ENCODE peak calls at places on chromosomes 1 and 21, in eight cellular contexts. J is PC-3, F is kidney, B is stomach, K is hepatocyte, Z is right atrium auricular region, A is IMR-90, D is left lung. X is an unnamed sample.

GRCh38 chr1:51214615-51215131 is 21.4 kb upstream of the RNF11 start:
- DNase-seq in J (peak; percentile 88), A (peak; percentile 87), B (no peak), F (no peak), Z (no peak), K (peak; percentile 23), D (no peak), X (peak; percentile 49)

GRCh38 chr1:217003355-217003754 is 280.1 kb upstream of the ESRRG start:
- DNase-seq in K (no peak), F (no peak), J (no peak), D (no peak), A (no peak), Z (no peak), B (no peak), X (no peak)

GRCh38 chr1:84538599-84538998 is 32.2 kb upstream of the GNG5 start:
- DNase-seq in J (no peak), Z (no peak), A (no peak), K (no peak), D (no peak), B (no peak), F (no peak), X (peak; percentile 14)

GRCh38 chr1:230199034-230199433 is 132.0 kb downstream of the GALNT2 start:
- DNase-seq in D (no peak), Z (no peak), F (no peak), K (no peak), A (no peak), B (peak; percentile 24), J (no peak), X (no peak)

GRCh38 chr1:183544598-183545297 is 45.5 kb downstream of the NCF2 start:
- DNase-seq in Z (no peak), K (peak; percentile 62), A (no peak), D (no peak), F (peak; percentile 84), J (no peak), B (peak; percentile 46), X (no peak)

GRCh38 chr1:66176828-66177227 is 357.1 kb upstream of the SGIP1 start:
- DNase-seq in K (no peak), Z (no peak), A (no peak), F (no peak), J (no peak), D (no peak), B (no peak), X (no peak)

GRCh38 chr21:44735821-44736220 is 24.4 kb upstream of the TSPEAR start:
- DNase-seq in A (no peak), B (no peak), K (no peak), F (no peak), D (no peak), Z (no peak), J (no peak), X (no peak)

GRCh38 chr21:46554431-46555224 is 50.3 kb downstream of the S100B start:
- DNase-seq in K (no peak), J (no peak), Z (no peak), F (no peak), D (no peak), B (peak; percentile 25), A (no peak), X (no peak)

GRCh38 chr21:15653710-15654109 is 76.1 kb upstream of the USP25 start:
- DNase-seq in F (no peak), Z (no peak), B (no peak), K (no peak), J (no peak), A (no peak), D (no peak), X (no peak)

GRCh38 chr1:102174259-102174863 is 177.6 kb upstream of the OLFM3 start:
- DNase-seq in F (no peak), J (peak; percentile 51), D (no peak), A (no peak), Z (no peak), B (no peak), K (peak; percentile 39), X (peak; percentile 40)

GRCh38 chr1:16081636-16082035 is 8.2 kb upstream of the FAM131C start:
- DNase-seq in D (no peak), B (no peak), Z (no peak), F (no peak), K (no peak), A (no peak), J (no peak), X (no peak)

GRCh38 chr1:16080422-16081150 is 7.1 kb upstream of the FAM131C start:
- DNase-seq in D (no peak), B (peak; percentile 68), K (no peak), F (no peak), A (no peak), Z (no peak), J (no peak), X (no peak)

GRCh38 chr1:16085521-16085920 is 12.1 kb upstream of the FAM131C start:
- DNase-seq in Z (no peak), F (no peak), K (no peak), A (no peak), D (no peak), J (no peak), B (no peak), X (no peak)

GRCh38 chr1:16083486-16083885 is 10.0 kb upstream of the FAM131C start:
- DNase-seq in Z (no peak), A (no peak), D (no peak), F (peak; percentile 70), K (no peak), J (no peak), B (no peak), X (no peak)

DNA sequence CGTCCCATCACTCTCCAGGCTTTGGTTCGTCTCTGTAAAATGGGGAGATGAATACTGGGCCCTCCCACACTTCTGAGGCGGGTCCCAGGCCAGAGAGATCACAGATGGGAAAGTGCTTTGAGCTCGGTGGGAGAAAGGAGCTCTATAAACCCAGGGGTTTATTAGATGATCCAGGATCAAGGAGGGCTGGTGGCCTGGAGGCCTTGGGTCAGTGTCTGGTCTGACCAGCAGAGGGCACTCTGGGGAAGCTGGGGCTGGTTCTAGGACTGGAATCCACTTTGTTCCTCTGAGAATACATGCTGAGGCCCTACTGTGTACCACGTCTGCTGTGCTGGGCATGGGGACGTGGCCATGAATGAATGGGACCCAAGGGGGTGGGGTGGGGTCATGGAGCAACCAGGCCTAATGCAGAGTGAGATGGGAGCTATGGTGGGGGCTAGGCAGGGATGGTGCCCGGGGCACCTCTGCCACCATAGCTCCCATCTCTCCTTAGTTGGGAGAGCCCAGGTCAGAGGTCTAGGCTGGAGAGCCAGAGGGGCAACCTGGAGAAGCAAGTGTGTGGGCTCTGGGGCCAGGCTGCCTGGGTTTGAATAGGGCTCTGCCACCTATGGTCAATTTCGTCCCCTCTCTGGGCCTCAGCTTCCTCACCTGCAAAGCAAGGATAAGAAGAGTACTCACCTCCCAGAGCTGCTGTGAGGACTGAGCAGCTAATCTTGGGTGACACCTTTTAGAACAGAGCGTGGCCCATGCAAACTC is 9.0 kb upstream of the FAM131C start:
- DNase-seq in J (peak; percentile 86), B (peak; percentile 83), K (peak; percentile 76), A (peak; percentile 55), Z (no peak), F (no peak), D (peak; percentile 72), X (peak; percentile 65)
- TF ChIP-seq CTCF in J (peak; percentile 91), B (peak; percentile 75), K (peak; percentile 84), A (peak; percentile 85), Z (peak; percentile 83), F (peak; percentile 85), D (peak; percentile 83), X (peak; percentile 87)

GRCh38 chr1:86380257-86380861 is 15.8 kb downstream of the ODF2L start:
- DNase-seq in B (no peak), A (peak; percentile 86), J (peak; percentile 76), D (no peak), F (no peak), Z (no peak), K (peak; percentile 66), X (peak; percentile 80)

GRCh38 chr1:86388228-86388627 is 7.9 kb downstream of the ODF2L start:
- DNase-seq in D (no peak), Z (no peak), J (no peak), A (no peak), B (no peak), F (no peak), K (no peak), X (no peak)

GRCh38 chr1:86381223-86381622 is 14.9 kb downstream of the ODF2L start:
- DNase-seq in F (no peak), D (no peak), Z (no peak), B (no peak), A (no peak), K (no peak), J (no peak), X (no peak)

GRCh38 chr1:86378813-86379212 is 17.3 kb downstream of the ODF2L start:
- DNase-seq in A (no peak), Z (no peak), D (no peak), B (no peak), F (no peak), K (no peak), J (no peak), X (no peak)

GRCh38 chr1:86382878-86383277 is 13.2 kb downstream of the ODF2L start:
- DNase-seq in J (no peak), A (no peak), K (no peak), D (no peak), Z (no peak), F (no peak), B (no peak), X (peak; percentile 22)
- H3K4me3 ChIP-seq in J (no peak overlapping the region), A (no peak overlapping the region), K (no peak overlapping the region), D (no peak overlapping the region), Z (no peak overlapping the region), F (no peak overlapping the region), B (no peak overlapping the region), X (peak overlapping the region; percentile 48)

DNA sequence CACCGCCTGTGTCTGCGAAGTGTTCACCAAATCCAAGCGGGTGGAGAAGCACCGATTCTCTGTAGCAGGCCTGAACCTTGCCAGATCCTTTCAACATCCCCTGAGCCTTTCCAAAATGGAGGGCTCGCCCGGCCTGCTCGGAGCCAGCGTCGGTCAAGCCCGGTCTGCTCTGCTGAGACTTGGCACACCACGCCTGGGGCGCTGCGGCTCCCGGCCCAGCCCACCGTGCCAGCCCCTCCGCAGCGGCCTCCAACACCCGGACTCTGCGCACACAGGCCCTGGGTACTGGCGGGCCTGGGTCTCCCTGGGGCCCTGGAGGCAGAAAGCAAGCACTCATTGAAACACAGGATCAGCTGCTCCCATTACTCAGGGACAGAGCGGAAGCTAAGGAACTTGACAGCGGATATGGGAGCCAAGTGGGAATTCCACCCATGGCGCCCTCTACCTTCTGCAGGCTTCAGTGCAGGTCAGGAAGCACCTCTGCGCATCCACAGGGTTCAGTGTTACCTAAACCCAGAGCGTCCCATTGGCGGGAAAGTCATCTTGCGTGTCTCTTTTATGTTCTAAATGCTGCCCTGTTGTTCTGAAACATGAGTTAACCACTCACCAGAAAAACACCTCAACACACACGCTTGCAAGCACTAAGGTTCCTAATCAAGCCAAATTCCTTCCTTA is 159.9 kb downstream of the ZBTB18 start:
- DNase-seq in F (no peak), K (peak; percentile 16), Z (no peak), A (no peak), B (no peak), D (no peak), J (peak; percentile 31), X (no peak)
- TF ChIP-seq CTCF in F (peak; percentile 24), K (peak; percentile 32), Z (no peak), A (no peak), B (peak; percentile 25), D (no peak), J (peak; percentile 75), X (peak; percentile 26)

GRCh38 chr1:116769561-116769977 is 15.3 kb downstream of the CD2 start:
- DNase-seq in D (no peak), Z (no peak), J (peak; percentile 65), A (no peak), B (no peak), F (no peak), K (no peak), X (peak; percentile 90)
- H3K4me3 ChIP-seq in D (no peak overlapping the region), Z (no peak overlapping the region), J (no peak overlapping the region), A (no peak overlapping the region), B (no peak overlapping the region), F (no peak overlapping the region), K (no peak overlapping the region), X (peak overlapping the region; percentile 14)